ENCODE peak calls at places on chromosomes 11 and 22, in five cellular contexts. One of them, this sample, is unnamed.

GRCh38 chr11:57377098-57377497 is 3.9 kb downstream of the PRG3 start:
- DNase-seq in sigmoid colon: no peak
- DNase-seq in kidney: no peak
- DNase-seq in gastrocnemius medialis: no peak
- DNase-seq in HFFc6: no peak
- DNase-seq in this sample: no peak

GRCh38 chr11:101618691-101619090 is 34.9 kb upstream of the TRPC6 start:
- DNase-seq in HFFc6: no peak
- DNase-seq in kidney: no peak
- DNase-seq in sigmoid colon: no peak
- DNase-seq in gastrocnemius medialis: no peak
- DNase-seq in this sample: no peak

GRCh38 chr22:50211147-50211546 is 10.3 kb downstream of the SELENOO start:
- DNase-seq in HFFc6: no peak
- DNase-seq in kidney: no peak
- DNase-seq in gastrocnemius medialis: no peak
- DNase-seq in sigmoid colon: no peak
- DNase-seq in this sample: no peak

GRCh38 chr11:77999446-77999845 is 5.0 kb upstream of the INTS4 start:
- DNase-seq in gastrocnemius medialis: no peak
- DNase-seq in sigmoid colon: no peak
- DNase-seq in kidney: no peak
- DNase-seq in HFFc6: no peak
- DNase-seq in this sample: no peak

GRCh38 chr11:111604392-111605009 is 2.3 kb downstream of the SIK2 start:
- DNase-seq in sigmoid colon: no peak
- DNase-seq in kidney: no peak
- DNase-seq in gastrocnemius medialis: no peak
- DNase-seq in HFFc6: peak
- DNase-seq in this sample: no peak

GRCh38 chr11:83120328-83120727 is 36.6 kb upstream of the PCF11 start:
- DNase-seq in gastrocnemius medialis: no peak
- DNase-seq in kidney: no peak
- DNase-seq in sigmoid colon: no peak
- DNase-seq in HFFc6: no peak
- DNase-seq in this sample: no peak

GRCh38 chr11:110349109-110349996 is 52.9 kb upstream of the RDX start:
- DNase-seq in HFFc6: no peak
- DNase-seq in kidney: no peak
- DNase-seq in sigmoid colon: no peak
- DNase-seq in gastrocnemius medialis: no peak
- DNase-seq in this sample: no peak

GRCh38 chr22:28793976-28794584 is 6.3 kb downstream of the XBP1 start:
- DNase-seq in gastrocnemius medialis: no peak
- DNase-seq in HFFc6: no peak
- DNase-seq in sigmoid colon: no peak
- DNase-seq in kidney: no peak
- DNase-seq in this sample: no peak

GRCh38 chr11:68750197-68750987 is 928 bp downstream of the TESMIN start:
- DNase-seq in kidney: peak
- DNase-seq in HFFc6: no peak
- DNase-seq in sigmoid colon: no peak
- DNase-seq in gastrocnemius medialis: no peak
- DNase-seq in this sample: peak

GRCh38 chr11:47270331-47271271 is 668 bp downstream of the MADD start:
- DNase-seq in sigmoid colon: peak
- DNase-seq in gastrocnemius medialis: no peak
- DNase-seq in kidney: no peak
- DNase-seq in HFFc6: peak
- DNase-seq in this sample: peak

GRCh38 chr11:129973809-129974208 is 28.8 kb downstream of the PRDM10 start:
- DNase-seq in gastrocnemius medialis: no peak
- DNase-seq in sigmoid colon: no peak
- DNase-seq in HFFc6: no peak
- DNase-seq in kidney: peak
- DNase-seq in this sample: no peak

GRCh38 chr11:3043315-3043871 is 13.8 kb downstream of the CARS1 start:
- DNase-seq in kidney: peak
- DNase-seq in sigmoid colon: peak
- DNase-seq in HFFc6: no peak
- DNase-seq in gastrocnemius medialis: peak
- DNase-seq in this sample: no peak

GRCh38 chr11:48001438-48002021 is 21.2 kb downstream of the PTPRJ start:
- DNase-seq in sigmoid colon: no peak
- DNase-seq in kidney: no peak
- DNase-seq in HFFc6: peak
- DNase-seq in gastrocnemius medialis: no peak
- DNase-seq in this sample: no peak

DNA sequence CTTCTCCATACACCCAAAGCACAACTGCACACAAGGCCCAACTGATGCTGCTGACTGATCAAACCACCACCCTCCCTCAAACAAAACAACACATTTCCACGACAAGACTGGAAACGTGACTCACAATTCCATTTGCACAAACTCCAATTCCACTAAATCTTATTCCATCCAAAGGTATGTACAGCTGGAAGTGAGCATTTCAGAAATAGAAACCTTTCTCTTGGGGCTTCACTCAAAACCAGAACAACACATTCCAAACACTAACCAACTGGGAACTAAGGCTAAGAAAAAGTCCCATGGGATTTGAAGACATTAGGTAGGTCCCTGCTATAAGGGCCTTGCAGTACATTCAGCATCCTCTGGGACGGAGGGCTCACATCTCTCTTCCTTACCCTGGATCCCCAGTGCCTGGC is 19.6 kb downstream of the MORC2 start:
- DNase-seq in HFFc6: peak
- DNase-seq in gastrocnemius medialis: no peak
- DNase-seq in kidney: no peak
- DNase-seq in sigmoid colon: no peak
- DNase-seq in this sample: no peak
- TF ChIP-seq CTCF in HFFc6: peak
- TF ChIP-seq CTCF in gastrocnemius medialis: no peak
- TF ChIP-seq CTCF in kidney: no peak
- TF ChIP-seq CTCF in sigmoid colon: no peak
- TF ChIP-seq CTCF in this sample: no peak

DNA sequence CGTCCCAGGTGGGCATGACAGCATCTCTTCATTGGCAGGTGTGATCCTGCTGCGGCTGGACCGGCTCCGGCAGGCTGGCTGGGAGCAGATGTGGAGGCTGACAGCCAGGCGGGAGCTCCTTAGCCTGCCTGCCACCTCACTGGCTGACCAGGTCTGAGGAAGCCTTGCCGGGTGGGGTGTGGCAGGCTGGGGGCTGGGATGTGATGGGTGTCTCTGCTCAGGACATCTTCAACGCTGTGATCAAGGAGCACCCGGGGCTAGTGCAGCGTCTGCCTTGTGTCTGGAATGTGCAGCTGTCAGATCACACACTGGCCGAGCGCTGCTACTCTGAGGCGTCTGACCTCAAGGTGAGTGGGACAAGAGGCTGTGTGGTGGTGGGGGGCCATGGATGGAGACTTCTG is 3.5 kb downstream of the LARGE2 start:
- DNase-seq in sigmoid colon: no peak
- DNase-seq in HFFc6: no peak
- DNase-seq in kidney: peak
- DNase-seq in gastrocnemius medialis: no peak
- DNase-seq in this sample: peak
- TF ChIP-seq CTCF in sigmoid colon: no peak
- TF ChIP-seq CTCF in HFFc6: no peak
- TF ChIP-seq CTCF in kidney: no peak
- TF ChIP-seq CTCF in gastrocnemius medialis: no peak
- TF ChIP-seq CTCF in this sample: no peak

GRCh38 chr22:19353363-19354131 is 62.0 kb upstream of the CLTCL1 start:
- DNase-seq in sigmoid colon: no peak
- DNase-seq in kidney: no peak
- DNase-seq in gastrocnemius medialis: no peak
- DNase-seq in HFFc6: no peak
- DNase-seq in this sample: no peak
- TF ChIP-seq CTCF in sigmoid colon: no peak
- TF ChIP-seq CTCF in kidney: no peak
- TF ChIP-seq CTCF in gastrocnemius medialis: no peak
- TF ChIP-seq CTCF in HFFc6: no peak
- TF ChIP-seq CTCF in this sample: no peak

GRCh38 chr11:124670732-124671131 is 2.8 kb downstream of the SIAE start:
- DNase-seq in sigmoid colon: no peak
- DNase-seq in kidney: no peak
- DNase-seq in gastrocnemius medialis: no peak
- DNase-seq in HFFc6: no peak
- DNase-seq in this sample: no peak
- TF ChIP-seq CTCF in sigmoid colon: no peak
- TF ChIP-seq CTCF in kidney: no peak
- TF ChIP-seq CTCF in gastrocnemius medialis: no peak
- TF ChIP-seq CTCF in HFFc6: no peak
- TF ChIP-seq CTCF in this sample: no peak

DNA sequence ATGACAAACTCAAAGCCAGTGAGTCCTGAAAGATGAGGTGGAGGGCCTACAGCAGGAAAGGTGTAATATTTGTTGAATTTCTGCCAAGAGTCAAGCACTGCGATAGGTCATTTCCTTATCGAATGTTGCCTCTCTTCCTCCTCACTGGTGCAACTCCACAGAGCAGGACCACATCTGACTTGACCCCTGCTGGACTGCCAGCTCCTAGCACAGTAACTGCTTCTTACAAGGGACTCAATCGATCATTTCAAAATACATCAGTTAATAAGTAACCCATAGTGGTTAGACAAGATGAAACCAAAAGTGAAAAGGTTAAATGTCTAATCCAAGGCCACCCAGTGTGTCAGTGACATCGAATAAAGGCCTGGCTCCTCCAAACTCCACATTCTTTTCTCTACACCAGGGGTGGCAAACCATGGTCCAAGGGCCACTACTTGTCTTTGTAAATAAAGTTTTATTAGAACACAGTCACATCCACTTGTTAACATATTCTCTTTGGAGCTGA is 98.5 kb upstream of the CSNK2A3 start:
- DNase-seq in gastrocnemius medialis: no peak
- DNase-seq in sigmoid colon: no peak
- DNase-seq in HFFc6: peak
- DNase-seq in kidney: no peak
- DNase-seq in this sample: no peak
- TF ChIP-seq CTCF in gastrocnemius medialis: no peak
- TF ChIP-seq CTCF in sigmoid colon: no peak
- TF ChIP-seq CTCF in HFFc6: peak
- TF ChIP-seq CTCF in kidney: no peak
- TF ChIP-seq CTCF in this sample: no peak